ENCODE peak calls at places on chromosomes 5 and 9, in four cellular contexts. P is astrocyte of the cerebellum, N is RWPE1, M is H9. O is an unnamed sample.

GRCh38 chr5:123351820-123352219 is 71.4 kb downstream of the CEP120 start:
- DNase-seq in M (no peak), P (no peak), N (no peak), O (no peak)

GRCh38 chr5:69528015-69528414 is 32.0 kb upstream of the GTF2H2C start:
- DNase-seq in N (peak; percentile 61), M (no peak), P (no peak), O (no peak)

GRCh38 chr5:160071521-160072299 is 47.5 kb downstream of the PWWP2A start:
- DNase-seq in N (no peak), M (no peak), P (no peak), O (no peak)

GRCh38 chr9:36264896-36265295 is 6.6 kb upstream of the GNE start:
- DNase-seq in P (no peak), N (no peak), M (no peak), O (no peak)

GRCh38 chr9:74951725-74952151 is 974 bp downstream of the C9orf40 start:
- DNase-seq in N (peak; percentile 32), P (no peak), M (peak; percentile 46), O (peak; percentile 59)

GRCh38 chr5:10354048-10354872 is 765 bp downstream of the MARCHF6 start:
- DNase-seq in M (no peak), N (no peak), P (no peak), O (no peak)

GRCh38 chr5:115439042-115439441 is 105.5 kb downstream of the FEM1C start:
- DNase-seq in M (no peak), P (no peak), N (no peak), O (no peak)

GRCh38 chr5:146785065-146785464 is 93.5 kb downstream of the PPP2R2B start:
- DNase-seq in N (no peak), M (no peak), P (no peak), O (no peak)

GRCh38 chr9:95109456-95109855 is 208.1 kb downstream of the FANCC start:
- DNase-seq in N (no peak), P (no peak), M (no peak), O (no peak)

GRCh38 chr5:73242741-73243140 is 69.7 kb downstream of the TMEM174 start:
- DNase-seq in P (no peak), N (peak; percentile 31), M (no peak), O (no peak)

GRCh38 chr5:36573441-36573840 is 33.0 kb upstream of the SLC1A3 start:
- DNase-seq in P (peak; percentile 89), M (no peak), N (peak; percentile 85), O (no peak)

GRCh38 chr5:98397081-98397480 is 376.4 kb upstream of the RGMB start:
- DNase-seq in N (no peak), M (no peak), P (peak; percentile 6), O (no peak)

GRCh38 chr9:71446081-71446480 is 322.2 kb downstream of the CEMIP2 start:
- DNase-seq in N (no peak), P (no peak), M (no peak), O (no peak)

GRCh38 chr9:97567182-97567893 is 65.8 kb downstream of the TSTD2 start:
- DNase-seq in N (no peak), M (peak; percentile 8), P (no peak), O (no peak)

GRCh38 chr5:167626341-167627118 is 664.9 kb upstream of the WWC1 start:
- DNase-seq in P (no peak), N (no peak), M (no peak), O (no peak)

GRCh38 chr5:144831650-144832049 is 661.0 kb downstream of the KCTD16 start:
- DNase-seq in M (no peak), N (no peak), P (no peak), O (no peak)

GRCh38 chr9:38415846-38416245 is 8.4 kb downstream of the IGFBPL1 start:
- DNase-seq in N (no peak), M (no peak), P (no peak), O (no peak)

GRCh38 chr5:131109540-131110255 is 55.4 kb downstream of the HINT1 start:
- DNase-seq in N (peak; percentile 67), P (peak; percentile 16), M (no peak), O (peak; percentile 17)

GRCh38 chr9:33676746-33677505 is 118.4 kb upstream of the PRSS3 start:
- DNase-seq in M (peak; percentile 63), P (no peak), N (peak; percentile 23), O (peak; percentile 76)

GRCh38 chr5:103667068-103667467 is 104.5 kb upstream of the NUDT12 start:
- DNase-seq in N (peak; percentile 9), M (no peak), P (no peak), O (no peak)

GRCh38 chr5:95861858-95862561 is 39.5 kb upstream of the GLRX start:
- DNase-seq in P (peak; percentile 44), M (no peak), N (peak; percentile 91), O (no peak)

GRCh38 chr5:6573651-6574101 is 59.2 kb downstream of the NSUN2 start:
- DNase-seq in P (no peak), N (no peak), M (peak; percentile 39), O (no peak)

GRCh38 chr5:112264151-112264550 is 154.9 kb downstream of the EPB41L4A start:
- DNase-seq in M (no peak), N (no peak), P (no peak), O (no peak)
- TF ChIP-seq CTCF in M (no peak), N (no peak), P (no peak), O (no peak)

GRCh38 chr5:624118-624950 is 12.2 kb downstream of the CEP72 start:
- DNase-seq in N (no peak), M (no peak), P (no peak), O (no peak)

GRCh38 chr5:625516-625915 is 13.4 kb downstream of the CEP72 start:
- DNase-seq in M (no peak), N (no peak), P (no peak), O (no peak)

GRCh38 chr5:624951-625230 is 12.8 kb downstream of the CEP72 start:
- DNase-seq in M (no peak), N (no peak), P (no peak), O (no peak)

GRCh38 chr5:627840-628239 is 15.7 kb downstream of the CEP72 start:
- DNase-seq in N (no peak), M (no peak), P (no peak), O (no peak)

GRCh38 chr5:626850-627249 is 14.7 kb downstream of the CEP72 start:
- DNase-seq in N (no peak), M (no peak), P (no peak), O (no peak)
- TF ChIP-seq CTCF in N (no peak), M (no peak), P (no peak), O (no peak)

DNA sequence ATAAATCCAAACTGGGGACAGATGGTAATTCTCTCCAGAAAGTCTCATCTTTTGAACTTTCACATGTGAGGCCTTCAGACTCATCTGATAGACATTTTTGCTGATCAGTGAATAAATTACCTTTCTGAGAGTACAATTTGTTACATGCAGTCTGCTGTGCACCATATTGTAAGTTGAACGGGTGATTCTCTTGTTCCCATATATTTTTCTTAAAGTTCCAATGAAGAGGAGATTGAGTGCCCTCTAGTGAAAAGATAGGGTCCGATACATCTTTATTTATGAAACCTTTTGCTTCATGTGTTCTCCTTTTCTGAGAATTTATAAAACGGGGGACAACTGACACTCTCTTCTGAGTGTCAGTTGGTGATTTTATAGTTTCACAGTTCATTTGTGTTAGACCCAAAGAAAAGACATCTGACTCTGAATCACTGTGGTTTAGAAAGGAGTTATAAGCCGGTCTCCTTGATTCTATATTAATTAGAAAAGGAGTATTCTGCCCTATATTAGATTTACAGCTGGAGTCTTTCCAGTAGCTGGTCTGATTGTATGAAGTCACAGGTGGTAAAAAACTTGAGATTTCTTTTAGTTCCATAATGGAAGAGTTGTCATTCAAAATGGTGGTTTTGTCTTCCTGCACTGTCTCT is 30.4 kb downstream of the GNG10 start:
- DNase-seq in P (peak; percentile 23), N (peak; percentile 64), M (no peak), O (no peak)
- TF ChIP-seq CTCF in P (peak; percentile 29), N (peak; percentile 80), M (peak; percentile 57), O (peak; percentile 17)

DNA sequence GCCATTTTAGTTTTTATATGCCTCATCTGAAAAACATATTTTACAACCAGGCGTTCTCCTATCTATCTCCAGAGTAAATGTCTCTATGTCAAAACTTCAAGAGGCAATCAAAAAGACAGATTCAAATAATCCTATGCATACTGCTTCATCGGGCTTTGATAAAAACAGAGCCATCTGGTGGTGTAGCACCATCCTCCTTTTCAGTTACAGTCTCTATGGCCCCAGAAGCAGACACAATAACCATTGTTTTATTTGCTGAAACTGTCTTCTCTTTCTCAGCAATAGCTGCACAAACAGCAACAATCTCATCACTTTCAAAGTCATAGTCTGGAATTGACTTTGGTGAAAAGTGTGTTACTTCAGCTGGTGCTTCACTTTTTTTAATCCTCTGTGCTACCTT is 36.3 kb downstream of the PTGER4 start:
- DNase-seq in M (no peak), N (peak; percentile 14), P (no peak), O (no peak)
- TF ChIP-seq CTCF in M (peak; percentile 35), N (no peak), P (peak; percentile 39), O (no peak)